ENCODE peak calls at places on chromosomes 3 and 15, in seven cellular contexts. X is M059J; F is GM12878; I is activated CD4-positive, alpha-beta T cell treated with anti-CD3 and anti-CD28 coated beads for 24 hours; M is CD8-positive, alpha-beta T cell; E is A172; Y is activated naive CD4-positive, alpha-beta T cell treated with anti-CD3 and anti-CD28 coated beads, Interleukin-2, amount 10 ng/mL, durations not matched to agents 7 days and 5 days. S is an unnamed sample.
A peak's percentile ranks its signal among the peaks of the same experiment; 100 is the strongest.

GRCh38 chr3:184746131-184747120 is 34.6 kb upstream of the MAGEF1 start:
- DNase-seq in X (no peak), F (no peak), I (no peak), M (no peak), E (no peak), Y (no peak), S (no peak)

GRCh38 chr3:36689560-36689959 is 74.8 kb downstream of the DCLK3 start:
- DNase-seq in X (no peak), F (no peak), I (no peak), M (no peak), E (no peak), Y (no peak), S (no peak)

GRCh38 chr3:10389341-10389740 is 68.4 kb upstream of the SEC13 start:
- DNase-seq in X (no peak), F (no peak), I (no peak), M (no peak), E (no peak), Y (no peak), S (no peak)

GRCh38 chr15:101615986-101616848 is 36.0 kb downstream of the TM2D3 start:
- DNase-seq in X (peak; percentile 62), F (no peak), I (no peak), M (no peak), E (peak; percentile 47), Y (no peak), S (peak; percentile 74)

GRCh38 chr3:9582332-9582731 is 28.7 kb upstream of the LHFPL4 start:
- DNase-seq in X (no peak), F (no peak), I (no peak), M (no peak), E (no peak), Y (no peak), S (no peak)

GRCh38 chr3:66763294-66763693 is 234.8 kb upstream of the KBTBD8 start:
- DNase-seq in X (peak; percentile 50), F (no peak), I (no peak), M (no peak), E (no peak), Y (no peak), S (peak; percentile 38)

GRCh38 chr3:10599444-10599843 is 94.1 kb upstream of the ATP2B2 start:
- DNase-seq in X (no peak), F (no peak), I (no peak), M (no peak), E (no peak), Y (no peak), S (no peak)

GRCh38 chr3:174659516-174659915 is 199.6 kb upstream of the NAALADL2 start:
- DNase-seq in X (peak; percentile 7), F (no peak), I (no peak), M (no peak), E (no peak), Y (no peak), S (no peak)

GRCh38 chr3:111915905-111916304 is 56.8 kb downstream of the PHLDB2 start:
- DNase-seq in X (peak; percentile 72), F (no peak), I (no peak), M (no peak), E (peak; percentile 49), Y (no peak), S (peak; percentile 32)

GRCh38 chr3:100982710-100983109 is 10.5 kb downstream of the ABI3BP start:
- DNase-seq in X (peak; percentile 64), F (no peak), I (no peak), M (no peak), E (no peak), Y (no peak), S (peak; percentile 79)

GRCh38 chr3:123695731-123696640 is 111.1 kb upstream of the HACD2 start:
- DNase-seq in X (no peak), F (no peak), I (no peak), M (no peak), E (no peak), Y (no peak), S (no peak)

GRCh38 chr3:64443553-64444331 is 218.5 kb upstream of the PRICKLE2 start:
- DNase-seq in X (peak; percentile 47), F (no peak), I (no peak), M (no peak), E (no peak), Y (no peak), S (no peak)

GRCh38 chr15:75235051-75235673 is 23.0 kb upstream of the GOLGA6C start:
- DNase-seq in X (no peak), F (no peak), I (no peak), M (no peak), E (no peak), Y (no peak), S (no peak)

GRCh38 chr3:57803647-57804081 is 47.6 kb downstream of the SLMAP start:
- DNase-seq in X (peak; percentile 95), F (no peak), I (no peak), M (no peak), E (peak; percentile 95), Y (no peak), S (peak; percentile 91)

GRCh38 chr3:52245322-52246263 is at the start of gene PPM1M:
- DNase-seq in X (peak; percentile 39), F (no peak), I (no peak), M (peak; percentile 51), E (no peak), Y (peak; percentile 75), S (peak; percentile 79)

GRCh38 chr3:16058511-16058910 is 116.0 kb upstream of the GALNT15 start:
- DNase-seq in X (no peak), F (no peak), I (no peak), M (no peak), E (no peak), Y (no peak), S (no peak)

GRCh38 chr3:175356899-175357324 is 497.8 kb downstream of the NAALADL2 start:
- DNase-seq in X (peak; percentile 80), F (no peak), I (no peak), M (no peak), E (no peak), Y (no peak), S (peak; percentile 36)

GRCh38 chr15:89362203-89363101 is 27.8 kb upstream of the POLG start:
- DNase-seq in X (no peak), F (no peak), I (no peak), M (no peak), E (no peak), Y (no peak), S (peak; percentile 48)

GRCh38 chr3:61454806-61455205 is 106.6 kb upstream of the PTPRG start:
- DNase-seq in X (no peak), F (no peak), I (no peak), M (no peak), E (no peak), Y (no peak), S (no peak)

GRCh38 chr3:64147211-64147610 is 78.1 kb downstream of the PRICKLE2 start:
- DNase-seq in X (no peak), F (no peak), I (no peak), M (no peak), E (no peak), Y (no peak), S (no peak)

GRCh38 chr3:4978966-4979400 is 254 bp upstream of the BHLHE40 start:
- DNase-seq in X (peak; percentile 95), F (peak; percentile 86), I (peak; percentile 92), M (peak; percentile 77), E (peak; percentile 98), Y (peak; percentile 97), S (peak; percentile 98)

GRCh38 chr3:179672918-179673317 is 20.1 kb downstream of the USP13 start:
- DNase-seq in X (peak; percentile 51), F (no peak), I (no peak), M (no peak), E (no peak), Y (no peak), S (no peak)